ENCODE peak calls at places on chromosomes 1 and 21, in seven cellular contexts. N is stimulated activated CD8-positive, alpha-beta memory T cell treated with anti-CD3 and anti-CD28 coated beads, Interleukin-4, amount 100 ng/mL, for 24 hours; A is astrocyte of the cerebellum; G is esophagus squamous epithelium; I is left lung; M is NCI-H1092; R is NCI-H524. X is an unnamed sample.

GRCh38 chr1:201461783-201462441 is 7.1 kb downstream of the PHLDA3 start:
- DNase-seq in N (no peak), A (peak; percentile 91), G (no peak), I (peak; percentile 89), M (no peak), R (no peak), X (no peak)

GRCh38 chr1:234770924-234771540 is 161.1 kb upstream of the IRF2BP2 start:
- DNase-seq in N (no peak), A (no peak), G (no peak), I (no peak), M (no peak), R (no peak), X (no peak)

GRCh38 chr21:39728341-39728740 is 16.6 kb upstream of the IGSF5 start:
- DNase-seq in N (no peak), A (no peak), G (no peak), I (no peak), M (no peak), R (no peak), X (no peak)

GRCh38 chr1:203538726-203539125 is 44.8 kb downstream of the OPTC start:
- DNase-seq in N (no peak), A (no peak), G (no peak), I (no peak), M (no peak), R (no peak), X (no peak)

GRCh38 chr1:234961468-234962339 is 166.9 kb downstream of the TOMM20 start:
- DNase-seq in N (no peak), A (peak; percentile 79), G (no peak), I (no peak), M (no peak), R (no peak), X (no peak)

GRCh38 chr1:14627608-14628489 is 29.4 kb downstream of the KAZN start:
- DNase-seq in N (no peak), A (no peak), G (no peak), I (no peak), M (no peak), R (peak; percentile 19), X (no peak)

GRCh38 chr1:174301295-174302077 is 142.2 kb downstream of the RABGAP1L start:
- DNase-seq in N (no peak), A (no peak), G (no peak), I (no peak), M (no peak), R (no peak), X (no peak)

GRCh38 chr21:31580866-31581276 is 78.6 kb upstream of the SOD1 start:
- DNase-seq in N (peak; percentile 65), A (peak; percentile 59), G (no peak), I (no peak), M (peak; percentile 52), R (peak; percentile 53), X (peak; percentile 79)

GRCh38 chr1:193019442-193020026 is 39.6 kb downstream of the UCHL5 start:
- DNase-seq in N (no peak), A (peak; percentile 51), G (no peak), I (no peak), M (peak; percentile 31), R (peak; percentile 8), X (peak; percentile 56)

GRCh38 chr1:8252266-8252951 is 65.5 kb upstream of the SLC45A1 start:
- DNase-seq in N (no peak), A (no peak), G (no peak), I (no peak), M (no peak), R (no peak), X (peak; percentile 91)

GRCh38 chr1:194067772-194068171 is 881.4 kb upstream of the B3GALT2 start:
- DNase-seq in N (no peak), A (no peak), G (no peak), I (no peak), M (no peak), R (no peak), X (no peak)

GRCh38 chr1:54287821-54288220 is 87.9 kb downstream of the MRPL37 start:
- DNase-seq in N (no peak), A (no peak), G (no peak), I (no peak), M (no peak), R (no peak), X (no peak)

GRCh38 chr1:29736582-29737188 is 500.4 kb downstream of the PTPRU start:
- DNase-seq in N (no peak), A (peak; percentile 67), G (no peak), I (no peak), M (no peak), R (no peak), X (no peak)

GRCh38 chr1:15965228-15965767 is 10.6 kb downstream of the ZBTB17 start:
- DNase-seq in N (no peak), A (no peak), G (no peak), I (no peak), M (no peak), R (no peak), X (no peak)

X was measured in NCI-H1694 treated with DMSO at 0.1 percent for 48 hours.